ENCODE peak calls at places on chromosomes 16 and 17, in five cellular contexts. One of them, this sample, is unnamed.
A peak's percentile ranks its signal among the peaks of the same experiment; 100 is the strongest.

GRCh38 chr16:10113248-10113647 is 69.0 kb downstream of the GRIN2A start:
- DNase-seq in activated CD4-positive, alpha-beta T cell treated with anti-CD3 and anti-CD28 coated beads for 24 hours: no peak
- DNase-seq in activated T-cell treated with anti-CD3 and anti-CD28 coated beads, Interleukin-2, amount 50 U/mL, for 48 hours: no peak
- DNase-seq in HT-29: no peak
- DNase-seq in mesenchymal stem cell: no peak
- DNase-seq in this sample: no peak

GRCh38 chr16:84597518-84598390 is 20.1 kb downstream of the COTL1 start:
- DNase-seq in HT-29: no peak
- DNase-seq in mesenchymal stem cell: no peak
- DNase-seq in activated CD4-positive, alpha-beta T cell treated with anti-CD3 and anti-CD28 coated beads for 24 hours: no peak
- DNase-seq in activated T-cell treated with anti-CD3 and anti-CD28 coated beads, Interleukin-2, amount 50 U/mL, for 48 hours: peak; percentile 61
- DNase-seq in this sample: no peak

GRCh38 chr16:10992112-10992511 is 47.7 kb downstream of the CLEC16A start:
- DNase-seq in HT-29: no peak
- DNase-seq in activated T-cell treated with anti-CD3 and anti-CD28 coated beads, Interleukin-2, amount 50 U/mL, for 48 hours: no peak
- DNase-seq in mesenchymal stem cell: peak; percentile 97
- DNase-seq in activated CD4-positive, alpha-beta T cell treated with anti-CD3 and anti-CD28 coated beads for 24 hours: no peak
- DNase-seq in this sample: peak; percentile 75

GRCh38 chr16:84553873-84554399 is 49.5 kb upstream of the MEAK7 start:
- DNase-seq in activated CD4-positive, alpha-beta T cell treated with anti-CD3 and anti-CD28 coated beads for 24 hours: no peak
- DNase-seq in mesenchymal stem cell: no peak
- DNase-seq in activated T-cell treated with anti-CD3 and anti-CD28 coated beads, Interleukin-2, amount 50 U/mL, for 48 hours: peak; percentile 64
- DNase-seq in HT-29: no peak
- DNase-seq in this sample: no peak

GRCh38 chr16:88977028-88977844 is at the start of gene CBFA2T3:
- DNase-seq in mesenchymal stem cell: peak; percentile 55
- DNase-seq in HT-29: peak; percentile 34
- DNase-seq in activated CD4-positive, alpha-beta T cell treated with anti-CD3 and anti-CD28 coated beads for 24 hours: no peak
- DNase-seq in activated T-cell treated with anti-CD3 and anti-CD28 coated beads, Interleukin-2, amount 50 U/mL, for 48 hours: no peak
- DNase-seq in this sample: no peak

GRCh38 chr17:17645961-17646360 is 35.3 kb upstream of the RAI1 start:
- DNase-seq in activated CD4-positive, alpha-beta T cell treated with anti-CD3 and anti-CD28 coated beads for 24 hours: no peak
- DNase-seq in mesenchymal stem cell: no peak
- DNase-seq in HT-29: no peak
- DNase-seq in activated T-cell treated with anti-CD3 and anti-CD28 coated beads, Interleukin-2, amount 50 U/mL, for 48 hours: no peak
- DNase-seq in this sample: peak; percentile 64

GRCh38 chr17:79009397-79010303 is at the start of gene CANT1:
- DNase-seq in activated CD4-positive, alpha-beta T cell treated with anti-CD3 and anti-CD28 coated beads for 24 hours: peak; percentile 73
- DNase-seq in HT-29: peak; percentile 63
- DNase-seq in mesenchymal stem cell: peak; percentile 84
- DNase-seq in activated T-cell treated with anti-CD3 and anti-CD28 coated beads, Interleukin-2, amount 50 U/mL, for 48 hours: peak; percentile 90
- DNase-seq in this sample: peak; percentile 84

GRCh38 chr17:55341432-55341831 is 76.7 kb downstream of the HLF start:
- DNase-seq in activated T-cell treated with anti-CD3 and anti-CD28 coated beads, Interleukin-2, amount 50 U/mL, for 48 hours: no peak
- DNase-seq in HT-29: no peak
- DNase-seq in activated CD4-positive, alpha-beta T cell treated with anti-CD3 and anti-CD28 coated beads for 24 hours: no peak
- DNase-seq in mesenchymal stem cell: no peak
- DNase-seq in this sample: peak; percentile 20

GRCh38 chr16:77974883-77975282 is 47.5 kb upstream of the CLEC3A start:
- DNase-seq in activated T-cell treated with anti-CD3 and anti-CD28 coated beads, Interleukin-2, amount 50 U/mL, for 48 hours: no peak
- DNase-seq in HT-29: peak; percentile 28
- DNase-seq in mesenchymal stem cell: no peak
- DNase-seq in activated CD4-positive, alpha-beta T cell treated with anti-CD3 and anti-CD28 coated beads for 24 hours: no peak
- DNase-seq in this sample: no peak

GRCh38 chr16:75491876-75492275 is 3.4 kb downstream of the CHST6 start:
- DNase-seq in HT-29: peak; percentile 36
- DNase-seq in mesenchymal stem cell: no peak
- DNase-seq in activated CD4-positive, alpha-beta T cell treated with anti-CD3 and anti-CD28 coated beads for 24 hours: no peak
- DNase-seq in activated T-cell treated with anti-CD3 and anti-CD28 coated beads, Interleukin-2, amount 50 U/mL, for 48 hours: no peak
- DNase-seq in this sample: no peak

GRCh38 chr17:1111599-1112443 is 68.0 kb downstream of the ABR start:
- DNase-seq in mesenchymal stem cell: no peak
- DNase-seq in activated CD4-positive, alpha-beta T cell treated with anti-CD3 and anti-CD28 coated beads for 24 hours: no peak
- DNase-seq in HT-29: peak; percentile 48
- DNase-seq in activated T-cell treated with anti-CD3 and anti-CD28 coated beads, Interleukin-2, amount 50 U/mL, for 48 hours: no peak
- DNase-seq in this sample: peak; percentile 66

GRCh38 chr17:43627657-43628650 is 33.8 kb downstream of the MEOX1 start:
- DNase-seq in activated CD4-positive, alpha-beta T cell treated with anti-CD3 and anti-CD28 coated beads for 24 hours: no peak
- DNase-seq in mesenchymal stem cell: peak; percentile 35
- DNase-seq in HT-29: no peak
- DNase-seq in activated T-cell treated with anti-CD3 and anti-CD28 coated beads, Interleukin-2, amount 50 U/mL, for 48 hours: no peak
- DNase-seq in this sample: no peak

This sample was measured in cardiac fibroblast.